ENCODE peak calls at places on chromosomes 5 and 9, in five cellular contexts. K is left ventricle myocardium superior; S is activated T-cell treated with anti-CD3 and anti-CD28 coated beads, Interleukin-2, amount 50 U/mL, for 72 hours; M is activated T-helper 17 cell treated with anti-CD3 and anti-CD28 coated beads, Interleukin-2, amount 50 U/mL, for 72 hours; U is CD8-positive, alpha-beta T cell. I is an unnamed sample.

GRCh38 chr5:149702953-149703646 is 27.0 kb upstream of the PPARGC1B start:
- ATAC-seq in K (no peak), S (no peak), M (no peak), U (no peak), I (no peak)

GRCh38 chr5:149224282-149224681 is 47.4 kb upstream of the AFAP1L1 start:
- ATAC-seq in K (peak), S (no peak), M (no peak), U (no peak), I (no peak)

GRCh38 chr9:94809778-94810177 is 83.3 kb downstream of the AOPEP start:
- ATAC-seq in K (no peak), S (no peak), M (no peak), U (no peak), I (no peak)

GRCh38 chr9:89470239-89470638 is 27.7 kb downstream of the SEMA4D start:
- ATAC-seq in K (no peak), S (no peak), M (no peak), U (no peak), I (no peak)

GRCh38 chr9:135440620-135441019 is 39.0 kb upstream of the PPP1R26 start:
- ATAC-seq in K (no peak), S (no peak), M (no peak), U (no peak), I (no peak)

GRCh38 chr5:119387900-119388618 is 32.2 kb downstream of the TNFAIP8 start:
- ATAC-seq in K (no peak), S (no peak), M (no peak), U (no peak), I (no peak)

GRCh38 chr5:89849819-89850515 is 559.6 kb downstream of the CETN3 start:
- ATAC-seq in K (no peak), S (no peak), M (no peak), U (no peak), I (no peak)

GRCh38 chr9:128901822-128902221 is 19.0 kb upstream of the PHYHD1 start:
- ATAC-seq in K (no peak), S (peak), M (peak), U (peak), I (no peak)

GRCh38 chr5:67960939-67961338 is 254.6 kb upstream of the PIK3R1 start:
- ATAC-seq in K (peak), S (no peak), M (no peak), U (no peak), I (no peak)

GRCh38 chr5:171680485-171680884 is 105.1 kb upstream of the SMIM23 start:
- ATAC-seq in K (no peak), S (no peak), M (no peak), U (no peak), I (no peak)

GRCh38 chr9:137147091-137147792 is 8.3 kb downstream of the GRIN1 start:
- ATAC-seq in K (no peak), S (no peak), M (no peak), U (no peak), I (no peak)

GRCh38 chr9:95266649-95267048 is 50.9 kb downstream of the FANCC start:
- ATAC-seq in K (no peak), S (no peak), M (no peak), U (no peak), I (peak)

GRCh38 chr9:89314955-89315354 is 3.3 kb upstream of the SECISBP2 start:
- ATAC-seq in K (no peak), S (no peak), M (no peak), U (no peak), I (no peak)

GRCh38 chr5:142091012-142091411 is 17.6 kb upstream of the NDFIP1 start:
- ATAC-seq in K (no peak), S (no peak), M (no peak), U (no peak), I (no peak)

GRCh38 chr5:55904152-55904551 is 53.0 kb downstream of the IL31RA start:
- ATAC-seq in K (peak), S (no peak), M (no peak), U (no peak), I (no peak)

GRCh38 chr5:142900926-142901325 is 130.7 kb downstream of the ARHGAP26 start:
- ATAC-seq in K (no peak), S (no peak), M (no peak), U (no peak), I (no peak)

GRCh38 chr9:15299374-15299939 is 7.6 kb downstream of the TTC39B start:
- ATAC-seq in K (no peak), S (peak), M (peak), U (peak), I (peak)

GRCh38 chr5:172646716-172647285 is 5.7 kb downstream of the NEURL1B start:
- ATAC-seq in K (peak), S (no peak), M (no peak), U (no peak), I (no peak)

GRCh38 chr9:94156549-94157407 is 72.5 kb downstream of the PTPDC1 start:
- ATAC-seq in K (peak), S (no peak), M (no peak), U (no peak), I (no peak)

GRCh38 chr9:120363697-120364096 is 216.3 kb downstream of the CDK5RAP2 start:
- ATAC-seq in K (no peak), S (no peak), M (no peak), U (no peak), I (no peak)

GRCh38 chr5:151243564-151243963 is 9.4 kb upstream of the GM2A start:
- ATAC-seq in K (no peak), S (peak), M (peak), U (no peak), I (no peak)

GRCh38 chr9:2060425-2060824 is 45.3 kb downstream of the SMARCA2 start:
- ATAC-seq in K (peak), S (no peak), M (no peak), U (no peak), I (no peak)

GRCh38 chr9:136858844-136859757 is 7.0 kb downstream of the MAMDC4 start:
- ATAC-seq in K (peak), S (no peak), M (peak), U (no peak), I (no peak)

GRCh38 chr5:80884086-80884813 is 75.9 kb upstream of the RASGRF2 start:
- ATAC-seq in K (no peak), S (no peak), M (peak), U (no peak), I (no peak)

GRCh38 chr9:13967011-13967410 is 346.9 kb downstream of the NFIB start:
- ATAC-seq in K (no peak), S (no peak), M (no peak), U (no peak), I (no peak)

GRCh38 chr5:119411291-119411934 is 40.9 kb upstream of the HSD17B4 start:
- ATAC-seq in K (no peak), S (peak), M (peak), U (no peak), I (no peak)

GRCh38 chr9:129888085-129888808 is 53.0 kb downstream of the USP20 start:
- ATAC-seq in K (peak), S (peak), M (peak), U (peak), I (peak)

I was measured in stimulated activated memory B cell treated with anti-CD40 and anti-IgM and Interleukin-4, amounts not matched to agents 10 μg/mL and 1 μg/mL and 100 μg/mL, for 72 hours.